ENCODE peak calls at places on chromosome 3, in ten cellular contexts. N, R, P, D, Q, T, O, S, K and X are unnamed samples.

GRCh38 chr3:95401693-95402092 is 1338.8 kb downstream of the NSUN3 start:
- DNase-seq in O (no peak), Q (no peak), R (no peak), N (no peak), S (no peak), T (no peak), K (no peak), P (no peak), D (no peak), X (no peak)

GRCh38 chr3:14127106-14127505 is 2.3 kb downstream of the TMEM43 start:
- DNase-seq in K (peak; percentile 5), O (no peak), N (no peak), S (no peak), R (no peak), Q (no peak), D (no peak), T (no peak), P (no peak), X (no peak)

GRCh38 chr3:134971359-134971758 is 176.3 kb downstream of the EPHB1 start:
- DNase-seq in R (no peak), S (no peak), O (no peak), K (no peak), P (no peak), Q (no peak), N (no peak), D (no peak), T (no peak), X (no peak)

GRCh38 chr3:146747928-146748327 is 142.8 kb upstream of the PLSCR5 start:
- DNase-seq in N (no peak), S (peak; percentile 12), P (no peak), K (peak; percentile 6), O (no peak), D (no peak), Q (no peak), T (no peak), R (no peak), X (no peak)

GRCh38 chr3:183410280-183410679 is 18.1 kb downstream of the MCF2L2 start:
- DNase-seq in D (no peak), P (peak; percentile 57), Q (no peak), N (no peak), R (no peak), T (no peak), O (no peak), S (no peak), K (no peak), X (no peak)

GRCh38 chr3:182810574-182811268 is 17.4 kb downstream of the ATP11B start:
- DNase-seq in S (no peak), R (no peak), K (no peak), T (no peak), N (no peak), D (no peak), P (no peak), O (no peak), Q (no peak), X (no peak)

GRCh38 chr3:60829058-60829457 is 422.2 kb downstream of the FHIT start:
- DNase-seq in S (no peak), O (no peak), R (no peak), D (no peak), T (no peak), N (no peak), K (no peak), P (no peak), Q (no peak), X (no peak)

GRCh38 chr3:39166134-39166710 is 12.8 kb upstream of the CSRNP1 start:
- DNase-seq in K (peak; percentile 80), R (no peak), P (no peak), T (no peak), D (no peak), S (peak; percentile 79), O (no peak), N (no peak), Q (no peak), X (no peak)

GRCh38 chr3:124258057-124258500 is 266.2 kb upstream of the ROPN1 start:
- DNase-seq in D (no peak), S (no peak), T (no peak), O (no peak), K (no peak), Q (peak; percentile 58), P (no peak), N (no peak), R (no peak), X (no peak)

GRCh38 chr3:48297111-48297810 is 36.2 kb downstream of the SPINK8 start:
- DNase-seq in D (no peak), O (no peak), K (no peak), S (no peak), T (no peak), P (no peak), R (peak; percentile 36), N (no peak), Q (no peak), X (no peak)

GRCh38 chr3:61936344-61936937 is 375.1 kb downstream of the PTPRG start:
- DNase-seq in Q (no peak), N (peak; percentile 81), O (peak; percentile 25), S (no peak), R (no peak), D (no peak), K (peak; percentile 10), P (peak; percentile 38), T (peak; percentile 21), X (no peak)

GRCh38 chr3:152835311-152836102 is 576 bp downstream of the P2RY1 start:
- DNase-seq in R (peak; percentile 50), Q (peak; percentile 85), P (peak; percentile 52), D (no peak), O (peak; percentile 61), K (peak; percentile 79), S (peak; percentile 52), T (no peak), N (no peak), X (no peak)

GRCh38 chr3:102180291-102180931 is 254.4 kb upstream of the ZPLD1 start:
- DNase-seq in K (peak; percentile 64), S (no peak), T (no peak), N (no peak), P (no peak), Q (no peak), D (no peak), O (no peak), R (no peak), X (no peak)

GRCh38 chr3:10623578-10624275 is 118.3 kb upstream of the ATP2B2 start:
- DNase-seq in N (no peak), R (no peak), O (no peak), P (peak; percentile 19), T (no peak), K (no peak), Q (no peak), D (no peak), S (no peak), X (no peak)
- H3K27me3 ChIP-seq in N (no peaks in the 10 kb centered on the region), R (no peaks in the 10 kb centered on the region), O (no peaks in the 10 kb centered on the region), P (peaks cover 8% of the 10 kb centered on the region), T (no peaks in the 10 kb centered on the region), K (peaks cover 4% of the 10 kb centered on the region), Q (peaks cover 22% of the 10 kb centered on the region), D (no peaks in the 10 kb centered on the region), S (no peaks in the 10 kb centered on the region), X (no peaks in the 10 kb centered on the region)

GRCh38 chr3:128858167-128858566 is 21.3 kb upstream of the ACAD9 start:
- DNase-seq in T (no peak), K (no peak), S (no peak), Q (no peak), R (no peak), D (no peak), N (no peak), O (no peak), P (no peak), X (no peak)
- H3K9me3 ChIP-seq in T (peaks cover 20% of the 10 kb centered on the region), K (no peaks in the 10 kb centered on the region), S (peaks cover 32% of the 10 kb centered on the region), Q (peaks cover 46% of the 10 kb centered on the region), R (peaks cover 19% of the 10 kb centered on the region), D (peaks cover 33% of the 10 kb centered on the region), N (peaks cover 35% of the 10 kb centered on the region), O (peaks cover 12% of the 10 kb centered on the region), P (peaks cover 24% of the 10 kb centered on the region), X (peaks cover 36% of the 10 kb centered on the region)

DNA sequence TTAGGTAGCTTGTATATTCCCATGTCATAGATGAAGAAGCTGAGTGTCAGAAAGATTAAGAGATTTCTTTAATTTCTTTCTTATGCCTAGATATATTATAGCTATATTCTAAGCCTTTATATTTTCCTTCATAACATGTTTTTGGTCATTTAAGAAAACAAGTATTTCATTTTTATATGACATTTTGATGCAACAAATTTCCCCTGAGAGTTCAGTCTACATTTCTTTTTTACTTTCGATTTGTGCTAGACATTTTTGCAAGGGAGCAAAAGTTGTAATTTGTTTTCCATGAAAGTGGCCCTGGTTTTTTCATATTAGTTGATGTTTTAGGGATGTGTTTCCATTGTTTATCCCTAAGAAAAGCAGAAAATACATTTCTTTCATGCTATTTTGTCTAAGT is 344.9 kb downstream of the NLGN1 start:
- DNase-seq in N (no peak), R (no peak), D (no peak), T (no peak), S (no peak), Q (no peak), P (no peak), K (no peak), O (no peak), X (no peak)
- H3K4me1 ChIP-seq in N (no peaks in the 10 kb centered on the region), R (no peaks in the 10 kb centered on the region), D (no peaks in the 10 kb centered on the region), T (no peaks in the 10 kb centered on the region), S (peaks cover 16% of the 10 kb centered on the region), Q (no peaks in the 10 kb centered on the region), P (no peaks in the 10 kb centered on the region), K (no peaks in the 10 kb centered on the region), O (no peaks in the 10 kb centered on the region), X (no peaks in the 10 kb centered on the region)

GRCh38 chr3:55486857-55487375 is at the start of gene WNT5A:
- DNase-seq in K (peak; percentile 63), S (peak; percentile 63), D (no peak), Q (no peak), N (peak; percentile 92), R (peak; percentile 30), O (peak; percentile 39), T (no peak), P (no peak), X (no peak)

GRCh38 chr3:55484191-55484644 is 2.9 kb downstream of the WNT5A start:
- DNase-seq in K (peak; percentile 37), R (no peak), T (no peak), Q (no peak), P (no peak), O (no peak), N (peak; percentile 75), D (no peak), S (no peak), X (no peak)

GRCh38 chr3:55486101-55486856 is 827 bp downstream of the WNT5A start:
- DNase-seq in S (peak; percentile 49), K (peak; percentile 72), P (no peak), R (peak; percentile 78), N (peak; percentile 95), O (peak; percentile 75), Q (peak; percentile 74), T (no peak), D (peak; percentile 51), X (no peak)

GRCh38 chr3:55484741-55485207 is 2.3 kb downstream of the WNT5A start:
- DNase-seq in Q (no peak), O (no peak), N (no peak), D (no peak), S (no peak), P (no peak), K (no peak), R (no peak), T (no peak), X (no peak)

DNA sequence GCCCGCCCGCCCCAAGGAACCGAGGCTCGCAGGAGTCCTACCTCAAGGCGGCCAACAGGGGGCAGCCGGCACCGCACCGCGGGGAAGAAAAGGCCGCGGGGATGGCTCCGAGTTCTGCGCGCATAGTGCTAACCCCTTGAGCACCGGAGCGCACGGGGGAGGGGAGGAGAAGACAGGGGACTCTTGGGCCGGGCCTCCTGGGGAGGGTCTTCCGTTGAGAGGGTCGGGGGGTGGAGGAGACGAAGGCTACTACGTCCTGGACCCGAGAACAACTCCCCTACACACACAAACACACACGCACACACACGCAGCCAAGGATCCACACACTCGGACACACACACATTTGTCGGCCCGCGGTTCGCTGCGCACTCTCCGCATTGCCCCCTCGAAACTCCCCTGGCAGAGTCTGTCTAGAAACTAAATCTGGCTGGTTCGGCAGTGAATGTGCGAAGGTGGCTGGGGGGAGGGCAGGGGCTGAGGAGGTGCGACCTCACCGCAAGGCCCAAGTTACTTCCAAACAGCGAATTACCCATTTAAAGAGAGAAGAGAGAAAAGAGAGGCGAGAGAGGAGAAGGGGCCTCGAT is 1.8 kb downstream of the WNT5A start:
- DNase-seq in O (peak; percentile 79), Q (peak; percentile 87), K (peak; percentile 94), P (peak; percentile 65), S (peak; percentile 62), R (peak; percentile 75), N (peak; percentile 95), D (peak; percentile 54), T (no peak), X (no peak)
- H3K27me3 ChIP-seq in O (no peaks in the 10 kb centered on the region), Q (peaks cover 56% of the 10 kb centered on the region), K (no peaks in the 10 kb centered on the region), P (no peaks in the 10 kb centered on the region), S (no peaks in the 10 kb centered on the region), R (peaks cover 16% of the 10 kb centered on the region), N (no peaks in the 10 kb centered on the region), D (no peaks in the 10 kb centered on the region), T (peaks cover 7% of the 10 kb centered on the region), X (peaks cover 12% of the 10 kb centered on the region)